ENCODE peak calls at places on chromosome 20, in five cellular contexts. H is DMS53; M is kidney; X is activated T-cell treated with anti-CD3 and anti-CD28 coated beads, Interleukin-2, amount 50 U/mL, for 72 hours; N is mucosa of descending colon. R is an unnamed sample.

GRCh38 chr20:41198443-41198842 is 61.1 kb downstream of the PLCG1 start:
- DNase-seq in H (no peak), M (no peak), X (no peak), N (no peak), R (no peak)

GRCh38 chr20:5524886-5525285 is 208.1 kb upstream of the PROKR2 start:
- DNase-seq in H (peak), M (no peak), X (no peak), N (no peak), R (no peak)

GRCh38 chr20:21209668-21210067 is 83.8 kb downstream of the KIZ start:
- DNase-seq in H (no peak), M (no peak), X (no peak), N (no peak), R (no peak)

GRCh38 chr20:4883546-4883945 is 117.8 kb downstream of the SLC23A2 start:
- DNase-seq in H (no peak), M (no peak), X (no peak), N (no peak), R (no peak)

GRCh38 chr20:2301164-2301622 is 5.4 kb downstream of the TGM3 start:
- DNase-seq in H (peak), M (no peak), X (no peak), N (no peak), R (no peak)

GRCh38 chr20:57174737-57175136 is 91.7 kb downstream of the BMP7 start:
- DNase-seq in H (no peak), M (no peak), X (no peak), N (no peak), R (no peak)

GRCh38 chr20:48626226-48626937 is 201.4 kb downstream of the PREX1 start:
- DNase-seq in H (no peak), M (peak), X (no peak), N (peak), R (no peak)

GRCh38 chr20:34581341-34582189 is 23.0 kb downstream of the MAP1LC3A start:
- DNase-seq in H (no peak), M (no peak), X (peak), N (no peak), R (no peak)

GRCh38 chr20:62887147-62887859 is 25.7 kb upstream of the TCFL5 start:
- DNase-seq in H (peak), M (no peak), X (peak), N (peak), R (peak)

GRCh38 chr20:44571367-44571766 is 11.0 kb upstream of the PKIG start:
- DNase-seq in H (no peak), M (no peak), X (no peak), N (no peak), R (no peak)

GRCh38 chr20:36404435-36404978 is 98.4 kb downstream of the DLGAP4 start:
- DNase-seq in H (no peak), M (no peak), X (no peak), N (no peak), R (no peak)

GRCh38 chr20:32456869-32457421 is 98.8 kb downstream of the ASXL1 start:
- DNase-seq in H (peak), M (peak), X (no peak), N (peak), R (peak)

GRCh38 chr20:64106981-64107735 is at the start of gene NPBWR2:
- DNase-seq in H (no peak), M (peak), X (no peak), N (peak), R (no peak)

GRCh38 chr20:31863296-31864085 is 6.8 kb downstream of the DUSP15 start:
- DNase-seq in H (no peak), M (no peak), X (no peak), N (no peak), R (no peak)

GRCh38 chr20:57308451-57309410 is 20.9 kb upstream of the SPO11 start:
- DNase-seq in H (no peak), M (no peak), X (no peak), N (no peak), R (no peak)

GRCh38 chr20:23923891-23924435 is 44.4 kb upstream of the CST5 start:
- DNase-seq in H (no peak), M (no peak), X (no peak), N (no peak), R (no peak)

GRCh38 chr20:51022803-51023616 is at the start of gene KCNG1:
- DNase-seq in H (no peak), M (peak), X (peak), N (peak), R (no peak)

GRCh38 chr20:47150403-47151152 is 205.9 kb downstream of the ZMYND8 start:
- DNase-seq in H (peak), M (no peak), X (peak), N (peak), R (peak)

GRCh38 chr20:44600301-44600700 is 17.9 kb downstream of the PKIG start:
- DNase-seq in H (no peak), M (no peak), X (no peak), N (no peak), R (no peak)

R was measured in NCI-H774.